ENCODE peak calls at places on chromosomes 4 and X, in four cellular contexts. One of them, this sample, is unnamed. For H3K9me3 and H3K27me3, the result is how much of the 10 kb centered on the place peaks cover.

GRCh38 chr4:148055844-148056243 is 324.0 kb downstream of the ARHGAP10 start:
- DNase-seq in iPS DF 6.9: no peak
- DNase-seq in naive thymus-derived CD4-positive, alpha-beta T cell: no peak
- DNase-seq in colonic mucosa: no peak
- DNase-seq in this sample: no peak

GRCh38 chrX:43720082-43720481 is 64.0 kb downstream of the MAOA start:
- DNase-seq in iPS DF 6.9: no peak
- DNase-seq in naive thymus-derived CD4-positive, alpha-beta T cell: no peak
- DNase-seq in colonic mucosa: no peak
- DNase-seq in this sample: no peak

GRCh38 chr4:42789168-42789567 is 103.3 kb upstream of the GRXCR1 start:
- DNase-seq in iPS DF 6.9: no peak
- DNase-seq in naive thymus-derived CD4-positive, alpha-beta T cell: no peak
- DNase-seq in colonic mucosa: no peak
- DNase-seq in this sample: no peak

GRCh38 chr4:41256131-41256739 is 493 bp upstream of the UCHL1 start:
- DNase-seq in iPS DF 6.9: no peak
- DNase-seq in naive thymus-derived CD4-positive, alpha-beta T cell: no peak
- DNase-seq in colonic mucosa: no peak
- DNase-seq in this sample: no peak

GRCh38 chr4:165378763-165379631 is at the start of gene CPE:
- DNase-seq in iPS DF 6.9: no peak
- DNase-seq in naive thymus-derived CD4-positive, alpha-beta T cell: peak
- DNase-seq in colonic mucosa: peak
- DNase-seq in this sample: peak

GRCh38 chrX:13750812-13751211 is 16.3 kb downstream of the OFD1 start:
- DNase-seq in iPS DF 6.9: no peak
- DNase-seq in naive thymus-derived CD4-positive, alpha-beta T cell: no peak
- DNase-seq in colonic mucosa: no peak
- DNase-seq in this sample: no peak

GRCh38 chrX:19824603-19825002 is 62.8 kb downstream of the SH3KBP1 start:
- DNase-seq in iPS DF 6.9: no peak
- DNase-seq in naive thymus-derived CD4-positive, alpha-beta T cell: peak
- DNase-seq in colonic mucosa: no peak
- DNase-seq in this sample: peak

GRCh38 chrX:96982159-96982558 is 98.5 kb downstream of the RPA4 start:
- DNase-seq in iPS DF 6.9: no peak
- DNase-seq in naive thymus-derived CD4-positive, alpha-beta T cell: no peak
- DNase-seq in colonic mucosa: no peak
- DNase-seq in this sample: no peak

GRCh38 chrX:29666361-29666760 is 549.0 kb upstream of the MAGEB2 start:
- DNase-seq in iPS DF 6.9: no peak
- DNase-seq in naive thymus-derived CD4-positive, alpha-beta T cell: no peak
- DNase-seq in colonic mucosa: no peak
- DNase-seq in this sample: no peak

GRCh38 chrX:130039847-130040246 is 57.4 kb downstream of the BCORL1 start:
- DNase-seq in iPS DF 6.9: no peak
- DNase-seq in naive thymus-derived CD4-positive, alpha-beta T cell: no peak
- DNase-seq in colonic mucosa: no peak
- DNase-seq in this sample: no peak

GRCh38 chr4:176587920-176588319 is 204.8 kb downstream of the VEGFC start:
- DNase-seq in iPS DF 6.9: no peak
- DNase-seq in naive thymus-derived CD4-positive, alpha-beta T cell: no peak
- DNase-seq in colonic mucosa: no peak
- DNase-seq in this sample: no peak

GRCh38 chrX:151762802-151763201 is 28.3 kb downstream of the CNGA2 start:
- DNase-seq in iPS DF 6.9: no peak
- DNase-seq in naive thymus-derived CD4-positive, alpha-beta T cell: no peak
- DNase-seq in colonic mucosa: no peak
- DNase-seq in this sample: no peak

GRCh38 chr4:7632341-7632740 is 197.6 kb upstream of the PSAPL1 start:
- DNase-seq in iPS DF 6.9: no peak
- DNase-seq in naive thymus-derived CD4-positive, alpha-beta T cell: no peak
- DNase-seq in colonic mucosa: no peak
- DNase-seq in this sample: no peak

GRCh38 chrX:48996969-48997368 is 5.1 kb downstream of the GRIPAP1 start:
- DNase-seq in iPS DF 6.9: no peak
- DNase-seq in naive thymus-derived CD4-positive, alpha-beta T cell: no peak
- DNase-seq in colonic mucosa: no peak
- DNase-seq in this sample: no peak

GRCh38 chr4:60744767-60745166 is 455.4 kb upstream of the ADGRL3 start:
- DNase-seq in iPS DF 6.9: no peak
- DNase-seq in naive thymus-derived CD4-positive, alpha-beta T cell: no peak
- DNase-seq in colonic mucosa: no peak
- DNase-seq in this sample: no peak

GRCh38 chr4:7894098-7894676 is 45.5 kb downstream of the AFAP1 start:
- DNase-seq in iPS DF 6.9: no peak
- DNase-seq in naive thymus-derived CD4-positive, alpha-beta T cell: no peak
- DNase-seq in colonic mucosa: no peak
- DNase-seq in this sample: no peak

GRCh38 chr4:85842540-85842939 is 367.6 kb downstream of the ARHGAP24 start:
- DNase-seq in iPS DF 6.9: no peak
- DNase-seq in naive thymus-derived CD4-positive, alpha-beta T cell: no peak
- DNase-seq in colonic mucosa: peak
- DNase-seq in this sample: no peak

GRCh38 chr4:76306882-76307669 is 543 bp downstream of the STBD1 start:
- DNase-seq in iPS DF 6.9: peak
- DNase-seq in naive thymus-derived CD4-positive, alpha-beta T cell: peak
- DNase-seq in colonic mucosa: peak
- DNase-seq in this sample: no peak

GRCh38 chr4:140686799-140687198 is 69.4 kb downstream of the TBC1D9 start:
- DNase-seq in iPS DF 6.9: no peak
- DNase-seq in naive thymus-derived CD4-positive, alpha-beta T cell: no peak
- DNase-seq in colonic mucosa: no peak
- DNase-seq in this sample: no peak

GRCh38 chr4:37601527-37601926 is 84.6 kb downstream of the RELL1 start:
- DNase-seq in iPS DF 6.9: no peak
- DNase-seq in naive thymus-derived CD4-positive, alpha-beta T cell: no peak
- DNase-seq in colonic mucosa: peak
- DNase-seq in this sample: no peak

GRCh38 chrX:22345884-22346283 is 73.2 kb downstream of the CBLL2 start:
- DNase-seq in iPS DF 6.9: no peak
- DNase-seq in naive thymus-derived CD4-positive, alpha-beta T cell: no peak
- DNase-seq in colonic mucosa: no peak
- DNase-seq in this sample: no peak

GRCh38 chr4:82905205-82905604 is 4.7 kb downstream of the THAP9 start:
- DNase-seq in iPS DF 6.9: no peak
- DNase-seq in naive thymus-derived CD4-positive, alpha-beta T cell: no peak
- DNase-seq in colonic mucosa: no peak
- DNase-seq in this sample: peak

GRCh38 chr4:143768007-143768591 is 67.6 kb upstream of the FREM3 start:
- DNase-seq in iPS DF 6.9: no peak
- DNase-seq in naive thymus-derived CD4-positive, alpha-beta T cell: no peak
- DNase-seq in colonic mucosa: no peak
- DNase-seq in this sample: no peak

GRCh38 chr4:30728291-30728690 is 8.1 kb downstream of the PCDH7 start:
- DNase-seq in iPS DF 6.9: no peak
- DNase-seq in naive thymus-derived CD4-positive, alpha-beta T cell: no peak
- DNase-seq in colonic mucosa: no peak
- DNase-seq in this sample: no peak

GRCh38 chr4:30726090-30726668 is 6.0 kb downstream of the PCDH7 start:
- DNase-seq in iPS DF 6.9: no peak
- DNase-seq in naive thymus-derived CD4-positive, alpha-beta T cell: no peak
- DNase-seq in colonic mucosa: no peak
- DNase-seq in this sample: no peak

GRCh38 chr4:30725562-30725961 is 5.4 kb downstream of the PCDH7 start:
- DNase-seq in iPS DF 6.9: no peak
- DNase-seq in naive thymus-derived CD4-positive, alpha-beta T cell: no peak
- DNase-seq in colonic mucosa: no peak
- DNase-seq in this sample: no peak

GRCh38 chr4:30724217-30724616 is 4.0 kb downstream of the PCDH7 start:
- DNase-seq in iPS DF 6.9: no peak
- DNase-seq in naive thymus-derived CD4-positive, alpha-beta T cell: no peak
- DNase-seq in colonic mucosa: no peak
- DNase-seq in this sample: no peak

GRCh38 chr4:30727409-30727808 is 7.2 kb downstream of the PCDH7 start:
- DNase-seq in iPS DF 6.9: no peak
- DNase-seq in naive thymus-derived CD4-positive, alpha-beta T cell: no peak
- DNase-seq in colonic mucosa: no peak
- DNase-seq in this sample: no peak
- H3K9me3 ChIP-seq in iPS DF 6.9: under half
- H3K9me3 ChIP-seq in naive thymus-derived CD4-positive, alpha-beta T cell: under half
- H3K9me3 ChIP-seq in colonic mucosa: under half
- H3K9me3 ChIP-seq in this sample: under half

GRCh38 chrX:109578916-109579315 is 42.3 kb downstream of the NXT2 start:
- DNase-seq in iPS DF 6.9: no peak
- DNase-seq in naive thymus-derived CD4-positive, alpha-beta T cell: no peak
- DNase-seq in colonic mucosa: no peak
- DNase-seq in this sample: no peak
- H3K27me3 ChIP-seq in iPS DF 6.9: under half
- H3K27me3 ChIP-seq in naive thymus-derived CD4-positive, alpha-beta T cell: under half
- H3K27me3 ChIP-seq in colonic mucosa: under half
- H3K27me3 ChIP-seq in this sample: under half

DNA sequence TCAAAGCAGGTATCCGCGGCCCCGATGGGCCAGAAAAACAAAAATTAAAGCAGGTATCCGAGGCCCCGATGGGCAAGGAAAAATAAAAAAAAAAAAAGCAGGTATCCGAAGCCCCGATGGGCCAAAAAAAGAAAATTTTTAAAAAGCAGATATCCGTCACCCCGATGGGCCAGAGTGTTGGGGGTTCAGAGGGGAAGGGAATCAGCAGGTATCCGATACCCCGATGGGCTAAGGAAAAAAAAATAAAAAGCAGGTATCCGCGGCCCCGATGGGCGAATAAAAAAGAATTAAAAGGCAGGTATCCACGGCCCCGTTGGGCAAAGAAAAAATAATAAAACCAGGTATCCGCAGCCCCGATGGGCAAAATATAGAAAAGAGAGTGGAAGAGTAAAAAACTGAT is 289.0 kb downstream of the CHIC1 start:
- DNase-seq in iPS DF 6.9: no peak
- DNase-seq in naive thymus-derived CD4-positive, alpha-beta T cell: no peak
- DNase-seq in colonic mucosa: no peak
- DNase-seq in this sample: no peak
- H3K27ac ChIP-seq in iPS DF 6.9: no peak
- H3K27ac ChIP-seq in naive thymus-derived CD4-positive, alpha-beta T cell: peak
- H3K27ac ChIP-seq in colonic mucosa: peak
- H3K27ac ChIP-seq in this sample: no peak

GRCh38 chr4:6352031-6352763 is 82.5 kb downstream of the WFS1 start:
- DNase-seq in iPS DF 6.9: no peak
- DNase-seq in naive thymus-derived CD4-positive, alpha-beta T cell: no peak
- DNase-seq in colonic mucosa: no peak
- DNase-seq in this sample: no peak

GRCh38 chr4:6351246-6352000 is 81.8 kb downstream of the WFS1 start:
- DNase-seq in iPS DF 6.9: no peak
- DNase-seq in naive thymus-derived CD4-positive, alpha-beta T cell: no peak
- DNase-seq in colonic mucosa: no peak
- DNase-seq in this sample: no peak

GRCh38 chr4:6349896-6350295 is 80.2 kb downstream of the WFS1 start:
- DNase-seq in iPS DF 6.9: no peak
- DNase-seq in naive thymus-derived CD4-positive, alpha-beta T cell: no peak
- DNase-seq in colonic mucosa: no peak
- DNase-seq in this sample: no peak

GRCh38 chr4:6348408-6348807 is 78.8 kb downstream of the WFS1 start:
- DNase-seq in iPS DF 6.9: no peak
- DNase-seq in naive thymus-derived CD4-positive, alpha-beta T cell: no peak
- DNase-seq in colonic mucosa: no peak
- DNase-seq in this sample: no peak

GRCh38 chr4:6350646-6351045 is 81.0 kb downstream of the WFS1 start:
- DNase-seq in iPS DF 6.9: no peak
- DNase-seq in naive thymus-derived CD4-positive, alpha-beta T cell: no peak
- DNase-seq in colonic mucosa: no peak
- DNase-seq in this sample: no peak
- H3K9me3 ChIP-seq in iPS DF 6.9: under half
- H3K9me3 ChIP-seq in naive thymus-derived CD4-positive, alpha-beta T cell: under half
- H3K9me3 ChIP-seq in colonic mucosa: under half
- H3K9me3 ChIP-seq in this sample: under half

GRCh38 chrX:87961471-87961870 is 443.9 kb downstream of the KLHL4 start:
- DNase-seq in iPS DF 6.9: no peak
- DNase-seq in naive thymus-derived CD4-positive, alpha-beta T cell: no peak
- DNase-seq in colonic mucosa: no peak
- DNase-seq in this sample: no peak
- H3K27me3 ChIP-seq in iPS DF 6.9: under half
- H3K27me3 ChIP-seq in naive thymus-derived CD4-positive, alpha-beta T cell: under half
- H3K27me3 ChIP-seq in colonic mucosa: under half
- H3K27me3 ChIP-seq in this sample: under half

DNA sequence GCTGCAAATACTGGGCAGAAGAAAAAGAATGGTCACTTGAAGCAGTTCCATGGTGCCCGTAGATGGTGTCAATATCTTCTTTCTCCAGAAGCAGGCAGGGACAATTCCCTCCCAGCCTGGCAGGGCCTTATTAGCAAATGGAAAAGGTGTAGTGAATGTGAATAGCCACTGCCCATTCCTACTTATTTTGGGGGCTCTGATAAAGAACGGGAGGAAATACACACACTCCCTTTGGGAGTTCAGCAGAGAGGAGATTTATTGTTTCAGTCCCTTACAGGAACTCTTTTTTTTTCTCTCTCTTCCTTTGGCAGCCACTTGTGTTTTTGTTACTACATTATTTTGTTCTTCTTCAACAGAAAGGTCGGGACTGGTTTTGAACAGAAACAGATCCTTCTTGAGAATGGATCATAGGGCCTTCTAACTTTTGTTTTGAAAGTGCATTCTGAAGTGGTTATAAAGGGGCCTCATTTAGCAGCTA is at the start of gene EMCN:
- DNase-seq in iPS DF 6.9: no peak
- DNase-seq in naive thymus-derived CD4-positive, alpha-beta T cell: no peak
- DNase-seq in colonic mucosa: no peak
- DNase-seq in this sample: no peak
- H3K27ac ChIP-seq in iPS DF 6.9: no peak
- H3K27ac ChIP-seq in naive thymus-derived CD4-positive, alpha-beta T cell: no peak
- H3K27ac ChIP-seq in colonic mucosa: no peak
- H3K27ac ChIP-seq in this sample: no peak

DNA sequence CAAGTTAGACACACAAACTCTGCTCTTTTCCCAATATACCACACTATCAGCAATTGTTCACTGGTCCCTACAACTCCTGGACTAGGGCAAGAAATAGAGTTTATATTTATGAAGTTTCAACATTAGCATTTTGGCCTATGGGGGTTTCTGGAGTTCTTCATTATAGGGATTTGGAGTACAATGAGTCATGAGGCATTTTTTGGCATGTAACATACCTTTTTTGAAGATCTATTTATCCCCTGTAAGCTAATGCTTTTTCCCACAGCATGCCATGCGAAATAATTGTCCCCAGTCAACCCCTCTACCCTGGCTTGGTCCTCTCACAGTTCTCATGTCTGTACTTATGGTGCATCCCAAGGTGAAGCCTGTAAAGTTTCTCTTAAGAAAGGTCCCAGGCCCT is 36.7 kb upstream of the EDA2R start:
- DNase-seq in iPS DF 6.9: no peak
- DNase-seq in naive thymus-derived CD4-positive, alpha-beta T cell: no peak
- DNase-seq in colonic mucosa: no peak
- DNase-seq in this sample: no peak
- H3K9me3 ChIP-seq in iPS DF 6.9: under half
- H3K9me3 ChIP-seq in naive thymus-derived CD4-positive, alpha-beta T cell: under half
- H3K9me3 ChIP-seq in colonic mucosa: under half
- H3K9me3 ChIP-seq in this sample: under half

DNA sequence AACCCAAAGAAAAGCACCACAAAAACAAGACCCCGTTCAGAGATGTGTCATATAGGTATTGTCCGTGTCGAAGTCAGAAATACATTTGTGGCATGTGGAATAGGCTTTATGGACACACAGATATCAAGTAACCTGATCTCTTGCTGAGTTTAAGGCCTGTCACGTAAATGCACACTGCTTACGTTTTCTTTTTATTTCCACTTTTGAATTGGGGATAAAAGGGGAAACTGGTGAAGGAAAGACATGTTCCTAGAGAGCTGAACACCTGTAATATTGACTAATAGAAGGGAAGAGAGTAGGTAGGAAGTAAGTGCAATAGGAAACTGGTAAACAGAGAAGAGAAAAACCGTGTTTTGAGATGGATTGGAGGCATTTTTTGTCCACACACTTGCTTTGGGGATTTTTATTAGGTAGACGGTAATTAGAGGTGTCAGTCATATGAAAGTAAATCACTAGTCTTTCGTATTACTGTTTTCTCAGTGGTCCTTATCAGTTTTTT is 24.9 kb downstream of the TMEM131L start:
- DNase-seq in iPS DF 6.9: no peak
- DNase-seq in naive thymus-derived CD4-positive, alpha-beta T cell: no peak
- DNase-seq in colonic mucosa: no peak
- DNase-seq in this sample: no peak
- H3K27me3 ChIP-seq in iPS DF 6.9: under half
- H3K27me3 ChIP-seq in naive thymus-derived CD4-positive, alpha-beta T cell: under half
- H3K27me3 ChIP-seq in colonic mucosa: under half
- H3K27me3 ChIP-seq in this sample: under half

This sample was measured in CD8-positive, alpha-beta T cell.